ENCODE peak calls at places on chromosomes 13 and 19, in nine cellular contexts. One of them, this sample, is unnamed.

GRCh38 chr19:5588906-5589676 is 21.3 kb upstream of the TINCR start:
- DNase-seq in left lung: no peak
- DNase-seq in neural progenitor cell: no peak
- DNase-seq in effector memory CD4-positive, alpha-beta T cell: no peak
- DNase-seq in keratinocyte: no peak
- DNase-seq in CD8-positive, alpha-beta memory T cell: no peak
- DNase-seq in AG09309: no peak
- DNase-seq in uterus: no peak
- DNase-seq in Karpas-422: no peak
- DNase-seq in this sample: no peak

GRCh38 chr13:20136781-20137703 is 23.8 kb downstream of the GJA3 start:
- DNase-seq in CD8-positive, alpha-beta memory T cell: no peak
- DNase-seq in Karpas-422: no peak
- DNase-seq in AG09309: no peak
- DNase-seq in keratinocyte: no peak
- DNase-seq in uterus: no peak
- DNase-seq in neural progenitor cell: peak
- DNase-seq in left lung: no peak
- DNase-seq in effector memory CD4-positive, alpha-beta T cell: no peak
- DNase-seq in this sample: no peak

GRCh38 chr13:42355118-42355840 is 83.3 kb downstream of the AKAP11 start:
- DNase-seq in AG09309: no peak
- DNase-seq in CD8-positive, alpha-beta memory T cell: peak
- DNase-seq in left lung: no peak
- DNase-seq in keratinocyte: no peak
- DNase-seq in effector memory CD4-positive, alpha-beta T cell: peak
- DNase-seq in Karpas-422: no peak
- DNase-seq in neural progenitor cell: peak
- DNase-seq in uterus: no peak
- DNase-seq in this sample: no peak

GRCh38 chr19:41189425-41190065 is 3.5 kb upstream of the CYP2S1 start:
- DNase-seq in neural progenitor cell: peak
- DNase-seq in CD8-positive, alpha-beta memory T cell: no peak
- DNase-seq in Karpas-422: no peak
- DNase-seq in left lung: no peak
- DNase-seq in uterus: no peak
- DNase-seq in effector memory CD4-positive, alpha-beta T cell: no peak
- DNase-seq in AG09309: no peak
- DNase-seq in keratinocyte: no peak
- DNase-seq in this sample: no peak

GRCh38 chr13:86569974-86570373 is 770.8 kb upstream of the SLITRK6 start:
- DNase-seq in uterus: no peak
- DNase-seq in neural progenitor cell: no peak
- DNase-seq in Karpas-422: no peak
- DNase-seq in left lung: no peak
- DNase-seq in effector memory CD4-positive, alpha-beta T cell: no peak
- DNase-seq in keratinocyte: no peak
- DNase-seq in CD8-positive, alpha-beta memory T cell: no peak
- DNase-seq in AG09309: no peak
- DNase-seq in this sample: no peak

GRCh38 chr13:43085545-43085944 is 62.2 kb downstream of the DNAJC15 start:
- DNase-seq in AG09309: no peak
- DNase-seq in effector memory CD4-positive, alpha-beta T cell: no peak
- DNase-seq in neural progenitor cell: no peak
- DNase-seq in left lung: no peak
- DNase-seq in Karpas-422: peak
- DNase-seq in CD8-positive, alpha-beta memory T cell: no peak
- DNase-seq in keratinocyte: no peak
- DNase-seq in uterus: no peak
- DNase-seq in this sample: no peak

GRCh38 chr13:114059428-114059827 is 73.0 kb downstream of the RASA3 start:
- DNase-seq in Karpas-422: no peak
- DNase-seq in effector memory CD4-positive, alpha-beta T cell: no peak
- DNase-seq in keratinocyte: no peak
- DNase-seq in uterus: no peak
- DNase-seq in AG09309: no peak
- DNase-seq in neural progenitor cell: no peak
- DNase-seq in CD8-positive, alpha-beta memory T cell: no peak
- DNase-seq in left lung: no peak
- DNase-seq in this sample: no peak

GRCh38 chr13:102881819-102882686 is 36.2 kb downstream of the ERCC5 start:
- DNase-seq in CD8-positive, alpha-beta memory T cell: no peak
- DNase-seq in neural progenitor cell: no peak
- DNase-seq in left lung: no peak
- DNase-seq in keratinocyte: no peak
- DNase-seq in Karpas-422: no peak
- DNase-seq in effector memory CD4-positive, alpha-beta T cell: no peak
- DNase-seq in uterus: no peak
- DNase-seq in AG09309: no peak
- DNase-seq in this sample: no peak

GRCh38 chr19:4831351-4832340 is at the start of gene TICAM1:
- DNase-seq in effector memory CD4-positive, alpha-beta T cell: peak
- DNase-seq in neural progenitor cell: no peak
- DNase-seq in keratinocyte: no peak
- DNase-seq in AG09309: no peak
- DNase-seq in left lung: peak
- DNase-seq in CD8-positive, alpha-beta memory T cell: peak
- DNase-seq in uterus: peak
- DNase-seq in Karpas-422: peak
- DNase-seq in this sample: no peak

GRCh38 chr19:5059191-5059579 is 90.3 kb downstream of the KDM4B start:
- DNase-seq in effector memory CD4-positive, alpha-beta T cell: no peak
- DNase-seq in AG09309: no peak
- DNase-seq in neural progenitor cell: peak
- DNase-seq in keratinocyte: no peak
- DNase-seq in left lung: no peak
- DNase-seq in Karpas-422: no peak
- DNase-seq in CD8-positive, alpha-beta memory T cell: no peak
- DNase-seq in uterus: no peak
- DNase-seq in this sample: no peak

GRCh38 chr13:109700176-109700575 is 86.2 kb downstream of the IRS2 start:
- DNase-seq in effector memory CD4-positive, alpha-beta T cell: no peak
- DNase-seq in neural progenitor cell: no peak
- DNase-seq in left lung: peak
- DNase-seq in AG09309: no peak
- DNase-seq in uterus: peak
- DNase-seq in keratinocyte: peak
- DNase-seq in CD8-positive, alpha-beta memory T cell: no peak
- DNase-seq in Karpas-422: no peak
- DNase-seq in this sample: peak

GRCh38 chr13:109707044-109707794 is 79.2 kb downstream of the IRS2 start:
- DNase-seq in AG09309: no peak
- DNase-seq in left lung: no peak
- DNase-seq in neural progenitor cell: no peak
- DNase-seq in CD8-positive, alpha-beta memory T cell: no peak
- DNase-seq in uterus: no peak
- DNase-seq in effector memory CD4-positive, alpha-beta T cell: no peak
- DNase-seq in keratinocyte: no peak
- DNase-seq in Karpas-422: no peak
- DNase-seq in this sample: no peak

GRCh38 chr13:32443111-32443510 is 15.2 kb upstream of the N4BP2L1 start:
- DNase-seq in left lung: no peak
- DNase-seq in keratinocyte: no peak
- DNase-seq in AG09309: no peak
- DNase-seq in neural progenitor cell: no peak
- DNase-seq in CD8-positive, alpha-beta memory T cell: peak
- DNase-seq in Karpas-422: peak
- DNase-seq in uterus: no peak
- DNase-seq in effector memory CD4-positive, alpha-beta T cell: no peak
- DNase-seq in this sample: no peak

GRCh38 chr13:65631078-65631477 is 1599.1 kb downstream of the PCDH9 start:
- DNase-seq in neural progenitor cell: no peak
- DNase-seq in effector memory CD4-positive, alpha-beta T cell: no peak
- DNase-seq in Karpas-422: no peak
- DNase-seq in CD8-positive, alpha-beta memory T cell: no peak
- DNase-seq in uterus: no peak
- DNase-seq in keratinocyte: no peak
- DNase-seq in AG09309: no peak
- DNase-seq in left lung: no peak
- DNase-seq in this sample: no peak

GRCh38 chr13:46180393-46180792 is 1.6 kb downstream of the LCP1 start:
- DNase-seq in Karpas-422: peak
- DNase-seq in keratinocyte: no peak
- DNase-seq in AG09309: no peak
- DNase-seq in effector memory CD4-positive, alpha-beta T cell: no peak
- DNase-seq in uterus: no peak
- DNase-seq in CD8-positive, alpha-beta memory T cell: no peak
- DNase-seq in left lung: no peak
- DNase-seq in neural progenitor cell: no peak
- DNase-seq in this sample: no peak
- H3K4me3 ChIP-seq in Karpas-422: peak
- H3K4me3 ChIP-seq in keratinocyte: no peak
- H3K4me3 ChIP-seq in AG09309: no peak
- H3K4me3 ChIP-seq in effector memory CD4-positive, alpha-beta T cell: peak
- H3K4me3 ChIP-seq in uterus: no peak
- H3K4me3 ChIP-seq in CD8-positive, alpha-beta memory T cell: peak
- H3K4me3 ChIP-seq in left lung: peak
- H3K4me3 ChIP-seq in neural progenitor cell: no peak
- H3K4me3 ChIP-seq in this sample: no peak

DNA sequence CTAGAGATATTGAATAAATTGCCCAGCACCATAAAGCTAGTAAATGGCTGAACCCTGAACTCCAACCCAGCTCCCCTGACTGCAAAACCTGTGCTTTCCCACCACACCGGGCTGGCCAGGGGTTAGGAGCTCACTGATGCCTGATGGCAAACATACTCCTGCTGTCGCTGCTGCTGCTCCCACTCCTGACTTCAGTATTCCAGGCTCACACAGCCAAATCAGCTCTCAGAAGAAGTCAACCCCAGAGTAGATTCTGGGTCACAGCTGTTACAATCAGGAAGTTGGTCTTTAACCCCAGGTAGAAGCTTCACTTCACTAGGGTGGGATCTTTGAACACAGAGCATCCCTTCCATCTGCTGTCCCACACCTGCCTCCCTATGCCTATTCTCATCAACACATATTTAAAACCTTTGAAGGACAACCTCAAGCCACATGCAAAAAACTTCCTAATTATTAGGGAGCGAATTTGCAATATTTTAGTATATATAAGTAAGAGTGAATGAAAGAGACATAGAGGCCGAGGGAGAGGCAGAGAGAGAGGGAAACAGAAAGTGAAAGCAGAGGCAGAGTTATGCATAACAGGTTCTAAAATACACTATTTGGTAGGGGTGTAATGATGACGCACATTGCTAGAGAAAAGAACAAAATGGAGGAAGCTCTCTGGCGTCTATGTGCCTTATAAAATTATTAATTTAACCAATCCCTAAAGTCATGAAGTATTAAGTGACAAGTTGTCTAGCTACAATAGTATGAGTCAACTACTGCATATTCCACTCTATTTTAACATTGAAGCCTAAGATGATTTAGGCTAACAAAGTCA is 99.4 kb upstream of the SERP2 start:
- DNase-seq in Karpas-422: peak
- DNase-seq in effector memory CD4-positive, alpha-beta T cell: no peak
- DNase-seq in neural progenitor cell: no peak
- DNase-seq in CD8-positive, alpha-beta memory T cell: peak
- DNase-seq in left lung: no peak
- DNase-seq in AG09309: peak
- DNase-seq in uterus: peak
- DNase-seq in keratinocyte: no peak
- DNase-seq in this sample: no peak
- H3K4me3 ChIP-seq in Karpas-422: peak
- H3K4me3 ChIP-seq in effector memory CD4-positive, alpha-beta T cell: peak
- H3K4me3 ChIP-seq in neural progenitor cell: no peak
- H3K4me3 ChIP-seq in CD8-positive, alpha-beta memory T cell: peak
- H3K4me3 ChIP-seq in left lung: peak
- H3K4me3 ChIP-seq in AG09309: no peak
- H3K4me3 ChIP-seq in uterus: no peak
- H3K4me3 ChIP-seq in keratinocyte: peak
- H3K4me3 ChIP-seq in this sample: peak

GRCh38 chr13:49220856-49221614 is 897 bp downstream of the MLNR start:
- DNase-seq in effector memory CD4-positive, alpha-beta T cell: no peak
- DNase-seq in neural progenitor cell: peak
- DNase-seq in Karpas-422: no peak
- DNase-seq in uterus: no peak
- DNase-seq in left lung: no peak
- DNase-seq in CD8-positive, alpha-beta memory T cell: no peak
- DNase-seq in keratinocyte: no peak
- DNase-seq in AG09309: no peak
- DNase-seq in this sample: no peak
- H3K4me3 ChIP-seq in effector memory CD4-positive, alpha-beta T cell: peak
- H3K4me3 ChIP-seq in neural progenitor cell: peak
- H3K4me3 ChIP-seq in Karpas-422: no peak
- H3K4me3 ChIP-seq in uterus: no peak
- H3K4me3 ChIP-seq in left lung: peak
- H3K4me3 ChIP-seq in CD8-positive, alpha-beta memory T cell: no peak
- H3K4me3 ChIP-seq in keratinocyte: no peak
- H3K4me3 ChIP-seq in AG09309: no peak
- H3K4me3 ChIP-seq in this sample: peak

GRCh38 chr19:3034194-3034844 is 5.2 kb upstream of the TLE2 start:
- DNase-seq in keratinocyte: no peak
- DNase-seq in neural progenitor cell: peak
- DNase-seq in uterus: no peak
- DNase-seq in AG09309: no peak
- DNase-seq in effector memory CD4-positive, alpha-beta T cell: no peak
- DNase-seq in Karpas-422: no peak
- DNase-seq in left lung: no peak
- DNase-seq in CD8-positive, alpha-beta memory T cell: no peak
- DNase-seq in this sample: no peak
- H3K4me3 ChIP-seq in keratinocyte: no peak
- H3K4me3 ChIP-seq in neural progenitor cell: peak
- H3K4me3 ChIP-seq in uterus: peak
- H3K4me3 ChIP-seq in AG09309: no peak
- H3K4me3 ChIP-seq in effector memory CD4-positive, alpha-beta T cell: no peak
- H3K4me3 ChIP-seq in Karpas-422: peak
- H3K4me3 ChIP-seq in left lung: peak
- H3K4me3 ChIP-seq in CD8-positive, alpha-beta memory T cell: peak
- H3K4me3 ChIP-seq in this sample: peak